ENCODE peak calls at places on chromosomes 1 and 21, in nine cellular contexts. G, Y, J, R, C, S, T, X and Q are unnamed samples.

GRCh38 chr1:226364129-226364899 is 43.6 kb downstream of the PARP1 start:
- DNase-seq in S (peak), G (no peak), Y (peak), J (no peak), R (peak), X (no peak), C (no peak), T (no peak), Q (no peak)

GRCh38 chr1:1540015-1540816 is at the start of gene TMEM240:
- DNase-seq in R (peak), C (peak), G (peak), J (peak), T (peak), Y (peak), S (peak), X (peak), Q (peak)

GRCh38 chr1:107532318-107532717 is 391.5 kb downstream of the NTNG1 start:
- DNase-seq in R (no peak), J (no peak), G (no peak), C (no peak), Y (no peak), T (no peak), X (no peak), S (no peak), Q (no peak)

GRCh38 chr1:179775009-179775408 is 31.9 kb downstream of the FAM163A start:
- DNase-seq in R (no peak), X (no peak), S (no peak), C (no peak), T (no peak), J (no peak), Y (no peak), G (no peak), Q (no peak)

GRCh38 chr1:201401700-201402099 is 2.6 kb upstream of the LAD1 start:
- DNase-seq in J (no peak), T (no peak), Y (no peak), R (no peak), S (no peak), G (no peak), X (no peak), C (no peak), Q (no peak)

GRCh38 chr1:41547781-41548560 is 63.5 kb upstream of the EDN2 start:
- DNase-seq in R (no peak), G (no peak), T (no peak), X (no peak), J (peak), Y (no peak), S (no peak), C (no peak), Q (no peak)

GRCh38 chr1:67407498-67407897 is 22.7 kb downstream of the SERBP1 start:
- DNase-seq in Y (peak), T (no peak), G (no peak), R (peak), J (no peak), C (peak), X (no peak), S (peak), Q (no peak)

GRCh38 chr1:212035835-212036605 is 472 bp downstream of the DTL start:
- DNase-seq in T (no peak), G (no peak), Y (no peak), R (no peak), J (no peak), X (no peak), C (no peak), S (no peak), Q (no peak)

GRCh38 chr1:32464716-32465540 is at the start of gene ZBTB8B:
- DNase-seq in X (peak), Y (peak), C (peak), G (peak), T (peak), J (peak), R (peak), S (peak), Q (peak)

GRCh38 chr1:88612299-88612698 is 71.8 kb upstream of the PKN2 start:
- DNase-seq in J (no peak), R (no peak), X (no peak), Y (no peak), G (no peak), S (no peak), C (no peak), T (no peak), Q (no peak)

GRCh38 chr21:18959817-18960216 is 556.2 kb upstream of the TMPRSS15 start:
- DNase-seq in T (no peak), R (no peak), C (no peak), G (no peak), S (no peak), J (no peak), Y (no peak), X (no peak), Q (no peak)

GRCh38 chr1:162336621-162337020 is 40.0 kb downstream of the SPATA46 start:
- DNase-seq in R (no peak), S (no peak), X (no peak), J (no peak), Y (no peak), C (no peak), T (no peak), G (no peak), Q (no peak)

GRCh38 chr1:89657886-89658285 is 25.0 kb downstream of the LRRC8C start:
- DNase-seq in G (no peak), Y (peak), S (no peak), T (peak), C (no peak), R (peak), J (no peak), X (peak), Q (no peak)

GRCh38 chr1:198203434-198203833 is 46.6 kb downstream of the NEK7 start:
- DNase-seq in C (no peak), T (no peak), J (no peak), S (no peak), G (no peak), X (peak), Y (no peak), R (peak), Q (no peak)

GRCh38 chr1:241593186-241593585 is 47.0 kb downstream of the CHML start:
- DNase-seq in T (no peak), S (no peak), G (no peak), J (no peak), Y (peak), R (peak), X (no peak), C (peak), Q (no peak)

GRCh38 chr1:110328274-110328673 is 10.9 kb upstream of the RBM15 start:
- DNase-seq in C (peak), S (peak), R (peak), T (no peak), J (no peak), Y (no peak), X (no peak), G (no peak), Q (no peak)

GRCh38 chr1:202162418-202163280 is 2.2 kb upstream of the PTPN7 start:
- DNase-seq in C (no peak), G (no peak), Y (no peak), S (no peak), T (no peak), X (no peak), R (no peak), J (peak), Q (no peak)

GRCh38 chr1:94961994-94962744 is 35.3 kb upstream of the CNN3 start:
- DNase-seq in S (no peak), X (no peak), J (no peak), R (no peak), C (no peak), G (no peak), T (no peak), Y (no peak), Q (no peak)

GRCh38 chr1:224528900-224529299 is 87.2 kb upstream of the CNIH3 start:
- DNase-seq in R (peak), C (peak), G (no peak), S (peak), X (peak), Y (peak), T (no peak), J (no peak), Q (no peak)

GRCh38 chr21:32520885-32521735 is 64.2 kb downstream of the TCP10L start:
- DNase-seq in T (no peak), J (peak), G (no peak), C (peak), S (peak), R (peak), Y (peak), X (peak), Q (peak)

GRCh38 chr1:30027247-30027646 is 696.1 kb downstream of the MATN1 start:
- DNase-seq in J (no peak), R (no peak), G (no peak), C (no peak), T (no peak), Y (no peak), X (no peak), S (no peak), Q (no peak)

GRCh38 chr1:21524686-21525339 is 15.6 kb downstream of the ALPL start:
- DNase-seq in C (no peak), X (no peak), T (no peak), Y (no peak), G (no peak), S (no peak), R (no peak), J (no peak), Q (peak)

GRCh38 chr1:155003766-155004351 is 1.3 kb downstream of the ZBTB7B start:
- DNase-seq in X (peak), S (peak), R (peak), Y (peak), G (no peak), J (peak), C (no peak), T (no peak), Q (peak)

GRCh38 chr1:232628335-232629214 is 1.4 kb downstream of the SIPA1L2 start:
- DNase-seq in Y (peak), X (peak), T (no peak), J (no peak), G (no peak), R (peak), C (peak), S (peak), Q (peak)

GRCh38 chr1:31671147-31671546 is 26.5 kb upstream of the PEF1 start:
- DNase-seq in T (no peak), Y (no peak), C (no peak), X (no peak), S (no peak), R (no peak), G (no peak), J (no peak), Q (no peak)

GRCh38 chr1:172486805-172487454 is 43.1 kb upstream of the PIGC start:
- DNase-seq in G (no peak), Y (no peak), J (no peak), R (no peak), S (no peak), C (no peak), T (no peak), X (no peak), Q (no peak)

GRCh38 chr1:94036721-94037120 is 84.2 kb downstream of the ABCA4 start:
- DNase-seq in T (no peak), C (peak), S (peak), J (no peak), Y (peak), R (peak), X (peak), G (no peak), Q (no peak)

GRCh38 chr1:33758698-33759097 is 105.2 kb upstream of the HMGB4 start:
- DNase-seq in C (peak), R (peak), G (no peak), S (no peak), X (peak), J (no peak), Y (no peak), T (no peak), Q (peak)

GRCh38 chr1:92705456-92705855 is 79.5 kb downstream of the EVI5 start:
- DNase-seq in R (peak), X (no peak), Y (peak), T (no peak), J (no peak), S (peak), C (peak), G (no peak), Q (no peak)

GRCh38 chr1:8078176-8078671 is 52.1 kb upstream of the ERRFI1 start:
- DNase-seq in C (peak), R (peak), J (no peak), Y (peak), G (no peak), T (no peak), X (peak), S (peak), Q (peak)

GRCh38 chr1:232471250-232471649 is 158.7 kb downstream of the SIPA1L2 start:
- DNase-seq in Y (no peak), C (no peak), T (no peak), R (no peak), J (no peak), S (no peak), X (no peak), G (no peak), Q (no peak)

GRCh38 chr1:60223370-60223652 is 149.7 kb upstream of the C1orf87 start:
- DNase-seq in G (no peak), X (no peak), T (no peak), S (no peak), Y (no peak), J (no peak), C (no peak), R (no peak), Q (no peak)

DNA sequence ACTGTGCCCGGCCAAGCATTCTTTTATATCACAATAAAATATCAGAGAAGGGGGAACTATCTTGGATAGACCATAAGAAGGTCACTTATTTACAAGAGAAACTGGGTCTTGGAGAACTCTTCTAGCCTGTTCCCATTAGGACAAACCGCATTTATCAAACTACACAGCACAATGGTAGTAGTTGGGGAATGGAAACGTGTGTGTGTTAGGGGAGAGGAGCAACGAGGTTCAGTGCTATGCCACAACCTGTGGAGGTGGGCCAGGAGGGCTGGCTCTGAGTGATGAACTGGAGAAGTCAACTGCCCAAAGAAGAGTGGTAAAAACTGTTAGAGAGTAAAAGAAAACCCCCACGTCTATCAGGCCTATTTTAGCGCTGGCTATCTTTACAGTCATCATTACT is 1.6 kb downstream of the DONSON start:
- DNase-seq in C (no peak), T (no peak), R (no peak), G (no peak), Y (no peak), J (no peak), S (no peak), X (no peak), Q (no peak)
- H3K4me3 ChIP-seq in C (peak), T (no peak), R (no peak), G (no peak), Y (no peak), J (no peak), S (no peak), X (no peak), Q (no peak)

GRCh38 chr1:151062738-151063371 is 2.7 kb downstream of the MLLT11 start:
- DNase-seq in S (peak), R (peak), T (no peak), C (peak), X (peak), J (no peak), G (no peak), Y (peak), Q (no peak)
- H3K4me3 ChIP-seq in S (peak), R (peak), T (no peak), C (peak), X (peak), J (no peak), G (no peak), Y (no peak), Q (no peak)

GRCh38 chr1:27574001-27574781 is 29.8 kb downstream of the AHDC1 start:
- DNase-seq in T (no peak), S (no peak), R (no peak), G (no peak), X (no peak), J (no peak), C (no peak), Y (no peak), Q (no peak)

GRCh38 chr1:27577504-27578188 is 26.3 kb downstream of the AHDC1 start:
- DNase-seq in S (no peak), X (no peak), T (no peak), J (no peak), C (peak), R (no peak), Y (peak), G (no peak), Q (peak)

GRCh38 chr1:27575861-27576331 is 28.0 kb downstream of the AHDC1 start:
- DNase-seq in J (peak), R (no peak), T (no peak), X (no peak), S (no peak), C (peak), Y (peak), G (no peak), Q (peak)

GRCh38 chr1:27574871-27575831 is 28.8 kb downstream of the AHDC1 start:
- DNase-seq in T (no peak), G (peak), C (peak), X (peak), S (peak), J (no peak), R (peak), Y (peak), Q (peak)

GRCh38 chr1:27576846-27577245 is 27.1 kb downstream of the AHDC1 start:
- DNase-seq in S (no peak), Y (no peak), R (no peak), X (no peak), G (no peak), T (no peak), J (no peak), C (no peak), Q (peak)
- H3K4me3 ChIP-seq in S (no peak), Y (no peak), R (no peak), X (no peak), G (no peak), T (no peak), J (no peak), C (no peak), Q (no peak)

DNA sequence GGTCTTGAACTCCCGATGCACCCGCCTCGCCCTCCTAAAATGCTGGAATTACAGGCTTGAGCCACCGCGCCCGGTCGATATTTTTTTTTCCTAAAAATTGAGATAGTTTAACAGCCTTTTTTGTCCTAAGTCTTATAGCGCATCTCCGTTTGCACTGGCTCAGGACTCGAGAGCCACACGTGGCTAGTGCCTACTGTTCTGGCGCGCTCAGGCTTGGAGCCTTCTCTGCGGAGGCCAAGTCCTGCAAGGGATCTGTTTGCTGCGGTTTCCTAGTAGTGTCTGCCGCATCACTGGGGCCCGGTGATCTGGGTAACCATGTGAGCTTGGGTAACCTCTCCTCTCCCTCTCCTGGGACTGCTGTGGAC is 809 bp upstream of the MFN2 start:
- DNase-seq in J (no peak), Y (no peak), T (no peak), R (no peak), X (no peak), G (peak), C (no peak), S (no peak), Q (peak)
- H3K4me3 ChIP-seq in J (peak), Y (no peak), T (peak), R (peak), X (peak), G (peak), C (peak), S (peak), Q (no peak)